ENCODE peak calls at places on chromosomes 16 and 17, in seven cellular contexts. C is G401; Y is activated CD4-positive, alpha-beta T cell treated with anti-CD3 and anti-CD28 coated beads for 24 hours; L is activated naive CD8-positive, alpha-beta T cell treated with anti-CD3 and anti-CD28 coated beads, Interleukin-2, amount 50 U/mL, for 24 hours; V is NCI-H1417 treated with DMSO at 0.1 percent for 48 hours; U is activated T-cell treated with anti-CD3 and anti-CD28 coated beads, Interleukin-2, amount 50 U/mL, for 72 hours; R is cardiac muscle cell. O is an unnamed sample.

GRCh38 chr16:50836121-50836541 is 94.2 kb downstream of the CYLD start:
- DNase-seq in C (peak; percentile 1), Y (no peak), L (no peak), V (no peak), U (no peak), R (no peak), O (no peak)

GRCh38 chr17:42979511-42980273 is at the start of gene PTGES3L:
- DNase-seq in C (no peak), Y (no peak), L (peak; percentile 58), V (peak; percentile 32), U (peak; percentile 33), R (peak; percentile 93), O (peak; percentile 94)

GRCh38 chr17:78605429-78605828 is 28.2 kb upstream of the DNAH17 start:
- DNase-seq in C (no peak), Y (no peak), L (no peak), V (no peak), U (no peak), R (no peak), O (no peak)

GRCh38 chr16:2785101-2785991 is 2.0 kb downstream of the PRSS33 start:
- DNase-seq in C (no peak), Y (no peak), L (peak; percentile 52), V (no peak), U (peak; percentile 49), R (no peak), O (peak; percentile 81)

GRCh38 chr16:68244481-68244902 is 681 bp upstream of the PLA2G15 start:
- DNase-seq in C (no peak), Y (no peak), L (peak; percentile 6), V (no peak), U (no peak), R (no peak), O (peak; percentile 69)

GRCh38 chr17:6592193-6592592 is 35.8 kb upstream of the PITPNM3 start:
- DNase-seq in C (no peak), Y (no peak), L (no peak), V (no peak), U (no peak), R (no peak), O (no peak)

GRCh38 chr16:86355538-86355937 is 154.8 kb upstream of the FOXF1 start:
- DNase-seq in C (no peak), Y (no peak), L (no peak), V (no peak), U (no peak), R (no peak), O (no peak)

GRCh38 chr16:55176901-55177300 is 147.1 kb upstream of the IRX6 start:
- DNase-seq in C (no peak), Y (no peak), L (no peak), V (no peak), U (no peak), R (no peak), O (no peak)

GRCh38 chr16:49833055-49833454 is 22.9 kb downstream of the ZNF423 start:
- DNase-seq in C (no peak), Y (no peak), L (no peak), V (no peak), U (no peak), R (no peak), O (peak; percentile 94)

GRCh38 chr16:23434380-23434779 is 18.6 kb downstream of the COG7 start:
- DNase-seq in C (peak; percentile 88), Y (no peak), L (no peak), V (peak; percentile 6), U (peak; percentile 36), R (peak; percentile 71), O (no peak)

GRCh38 chr16:11322823-11323222 is 22.4 kb upstream of the RMI2 start:
- DNase-seq in C (no peak), Y (no peak), L (no peak), V (no peak), U (no peak), R (no peak), O (no peak)

GRCh38 chr16:81627024-81627423 is 152.1 kb upstream of the PLCG2 start:
- DNase-seq in C (no peak), Y (no peak), L (no peak), V (no peak), U (peak; percentile 17), R (no peak), O (no peak)

GRCh38 chr17:80279895-80280294 is 19.2 kb downstream of the RNF213 start:
- DNase-seq in C (no peak), Y (no peak), L (no peak), V (no peak), U (no peak), R (no peak), O (peak; percentile 99)

O was measured in osteoblast.